ENCODE peak calls at places on chromosomes 4 and X, in nine cellular contexts. F, B, V, Y, Q, N, M, P and H are unnamed samples.

GRCh38 chr4:3197366-3198105 is 51.4 kb upstream of the MSANTD1 start:
- DNase-seq in F (no peak), B (no peak), V (no peak), Y (no peak), Q (no peak), N (no peak), M (no peak), P (no peak), H (no peak)

GRCh38 chrX:72498782-72499181 is 73.9 kb downstream of the HDAC8 start:
- DNase-seq in F (no peak), B (no peak), V (no peak), Y (no peak), Q (no peak), N (no peak), M (no peak), P (no peak), H (no peak)

GRCh38 chr4:118776166-118776954 is 59.6 kb downstream of the SEC24D start:
- DNase-seq in F (no peak), B (no peak), V (no peak), Y (peak), Q (no peak), N (no peak), M (no peak), P (no peak), H (no peak)

GRCh38 chr4:29852537-29852936 is 867.6 kb upstream of the PCDH7 start:
- DNase-seq in F (peak), B (no peak), V (no peak), Y (no peak), Q (no peak), N (no peak), M (no peak), P (no peak), H (no peak)

GRCh38 chr4:107210450-107211239 is 174.5 kb upstream of the DKK2 start:
- DNase-seq in F (peak), B (no peak), V (no peak), Y (no peak), Q (peak), N (peak), M (no peak), P (no peak), H (peak)

GRCh38 chrX:55486736-55487135 is 2.9 kb downstream of the USP51 start:
- DNase-seq in F (no peak), B (peak), V (no peak), Y (no peak), Q (no peak), N (peak), M (no peak), P (peak), H (peak)

GRCh38 chr4:41678086-41678485 is 70.4 kb downstream of the PHOX2B start:
- DNase-seq in F (no peak), B (no peak), V (no peak), Y (no peak), Q (no peak), N (peak), M (no peak), P (no peak), H (no peak)

GRCh38 chr4:55069248-55069647 is 56.1 kb downstream of the KDR start:
- DNase-seq in F (no peak), B (no peak), V (no peak), Y (peak), Q (no peak), N (peak), M (no peak), P (no peak), H (no peak)

GRCh38 chr4:8665406-8666360 is 73.1 kb downstream of the CPZ start:
- DNase-seq in F (no peak), B (no peak), V (no peak), Y (no peak), Q (no peak), N (peak), M (no peak), P (no peak), H (no peak)

GRCh38 chr4:159505275-159505975 is 402.5 kb downstream of the RAPGEF2 start:
- DNase-seq in F (no peak), B (no peak), V (no peak), Y (no peak), Q (no peak), N (no peak), M (no peak), P (no peak), H (no peak)

GRCh38 chrX:11908371-11908770 is 150.3 kb downstream of the MSL3 start:
- DNase-seq in F (peak), B (no peak), V (no peak), Y (peak), Q (no peak), N (peak), M (no peak), P (no peak), H (no peak)

GRCh38 chrX:97597954-97598353 is 714.2 kb downstream of the RPA4 start:
- DNase-seq in F (no peak), B (no peak), V (peak), Y (no peak), Q (no peak), N (no peak), M (no peak), P (no peak), H (no peak)

GRCh38 chrX:115559672-115560071 is 1.3 kb upstream of the PLS3 start:
- DNase-seq in F (no peak), B (no peak), V (no peak), Y (no peak), Q (no peak), N (no peak), M (no peak), P (no peak), H (no peak)

GRCh38 chr4:32196950-32197688 is 1477.0 kb downstream of the PCDH7 start:
- DNase-seq in F (no peak), B (no peak), V (no peak), Y (no peak), Q (no peak), N (no peak), M (no peak), P (no peak), H (no peak)

GRCh38 chr4:20311863-20312262 is 60.2 kb downstream of the SLIT2 start:
- DNase-seq in F (no peak), B (no peak), V (no peak), Y (no peak), Q (no peak), N (no peak), M (no peak), P (no peak), H (no peak)